ENCODE peak calls at places on chromosome 19, in four cellular contexts. I is K562, Y is GM12891, V is GM12878. T is an unnamed sample.
A peak's percentile ranks its signal among the peaks of the same experiment; 100 is the strongest.

GRCh38 chr19:45860359-45861259 is 2.3 kb downstream of the SYMPK start:
- DNase-seq in V (no peak), Y (no peak), I (no peak), T (no peak)

GRCh38 chr19:54454781-54455675 is 6.0 kb downstream of the LENG8 start:
- DNase-seq in Y (no peak), I (no peak), V (no peak), T (no peak)

GRCh38 chr19:383922-384800 is 24.8 kb downstream of the C2CD4C start:
- DNase-seq in I (peak; percentile 47), Y (no peak), V (peak; percentile 27), T (no peak)

GRCh38 chr19:16144216-16144581 is 714 bp downstream of the HSH2D start:
- DNase-seq in Y (no peak), V (no peak), I (no peak), T (no peak)

GRCh38 chr19:7355151-7355845 is 6.6 kb downstream of the ARHGEF18 start:
- DNase-seq in Y (no peak), I (no peak), V (no peak), T (no peak)

GRCh38 chr19:12792048-12792852 is 964 bp downstream of the JUNB start:
- DNase-seq in V (no peak), I (peak; percentile 87), Y (no peak), T (no peak)

GRCh38 chr19:16320987-16321386 is 3.6 kb upstream of the KLF2 start:
- DNase-seq in V (no peak), Y (no peak), I (no peak), T (no peak)

GRCh38 chr19:310781-311496 is 19.7 kb upstream of the PLPP2 start:
- DNase-seq in Y (no peak), V (no peak), I (no peak), T (no peak)

GRCh38 chr19:13781547-13781946 is 7.3 kb downstream of the C19orf53 start:
- DNase-seq in I (peak; percentile 76), V (no peak), Y (no peak), T (no peak)

GRCh38 chr19:13051581-13052165 is 51.0 kb downstream of the LYL1 start:
- DNase-seq in I (peak; percentile 84), V (no peak), Y (no peak), T (no peak)

GRCh38 chr19:42313096-42313839 is at the start of gene TMEM145:
- DNase-seq in Y (peak; percentile 82), V (no peak), I (peak; percentile 79), T (peak; percentile 69)

GRCh38 chr19:15453091-15453498 is 3.3 kb upstream of the WIZ start:
- DNase-seq in V (no peak), I (no peak), Y (no peak), T (no peak)

GRCh38 chr19:42363614-42364346 is 26.3 kb downstream of the CNFN start:
- DNase-seq in I (no peak), Y (peak; percentile 68), V (peak; percentile 30), T (no peak)

GRCh38 chr19:40190891-40191835 is at the start of gene MAP3K10:
- DNase-seq in V (peak; percentile 12), I (peak; percentile 85), Y (peak; percentile 90), T (peak; percentile 86)
- TF ChIP-seq POLR2A in V (peak; percentile 75), I (peak; percentile 44), Y (no peak), T (peak; percentile 60)

GRCh38 chr19:39165857-39166256 is 30.9 kb upstream of the NCCRP1 start:
- DNase-seq in Y (no peak), I (no peak), V (no peak), T (no peak)

GRCh38 chr19:39167461-39168257 is 29.1 kb upstream of the NCCRP1 start:
- DNase-seq in I (no peak), V (no peak), Y (no peak), T (no peak)

GRCh38 chr19:39168258-39169142 is 28.3 kb upstream of the NCCRP1 start:
- DNase-seq in V (no peak), I (no peak), Y (no peak), T (no peak)

GRCh38 chr19:39164289-39164688 is 32.5 kb upstream of the NCCRP1 start:
- DNase-seq in V (no peak), I (no peak), Y (no peak), T (no peak)

DNA sequence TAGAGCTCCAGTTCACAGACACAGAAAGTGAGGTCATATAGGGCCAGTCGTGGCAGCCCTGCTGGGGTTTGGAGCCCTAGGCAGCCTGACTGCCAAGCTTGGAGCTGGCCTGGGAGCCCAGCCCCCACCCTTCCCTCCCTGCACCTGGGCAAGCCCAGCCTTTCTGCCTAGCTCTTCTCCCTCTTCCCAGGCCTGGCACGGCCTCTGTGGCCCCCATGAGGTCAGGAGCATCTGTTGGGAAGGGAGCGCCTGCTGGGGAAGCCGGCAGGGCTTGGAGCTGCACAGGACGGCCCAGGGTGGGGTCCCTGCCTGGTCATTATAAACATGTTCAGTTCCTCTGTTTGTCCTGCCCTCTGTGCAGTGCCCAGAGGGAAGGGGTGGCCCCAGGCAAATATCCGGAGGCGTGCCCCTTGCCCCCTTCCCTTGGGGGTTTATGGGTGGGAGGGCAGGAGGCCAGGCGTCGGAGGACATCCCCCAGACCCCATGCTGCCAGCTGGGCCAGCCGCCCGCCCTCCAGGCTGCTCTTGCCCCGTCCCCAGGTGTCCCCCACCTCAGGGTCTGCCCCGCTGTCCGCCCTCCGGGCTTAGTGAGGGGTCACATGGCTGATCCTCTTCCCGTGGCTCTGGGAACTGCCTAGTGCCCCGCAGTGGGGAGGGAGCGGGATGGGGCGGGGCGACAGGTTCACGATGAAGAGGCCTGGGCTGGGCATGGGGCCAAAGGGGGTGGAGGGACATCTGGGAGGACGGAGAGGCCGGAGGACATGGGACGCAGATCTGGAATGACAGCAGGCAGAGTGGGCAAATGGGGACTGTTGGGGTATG is 30.0 kb upstream of the NCCRP1 start:
- DNase-seq in Y (no peak), I (peak; percentile 36), V (no peak), T (no peak)
- TF ChIP-seq TAF1 in Y (no peak), I (no peak), V (no peak), T (no peak)

GRCh38 chr19:10835089-10835753 is 791 bp downstream of the TMED1 start:
- DNase-seq in V (no peak), I (peak; percentile 47), Y (peak; percentile 99), T (peak; percentile 98)

GRCh38 chr19:10838377-10838776 is 2.4 kb upstream of the TMED1 start:
- DNase-seq in Y (no peak), I (no peak), V (no peak), T (no peak)

GRCh38 chr19:10836478-10837325 is 690 bp upstream of the TMED1 start:
- DNase-seq in V (no peak), Y (peak; percentile 77), I (peak; percentile 96), T (peak; percentile 78)

GRCh38 chr19:10832659-10833296 is 3.2 kb downstream of the TMED1 start:
- DNase-seq in I (no peak), Y (no peak), V (no peak), T (peak; percentile 13)

DNA sequence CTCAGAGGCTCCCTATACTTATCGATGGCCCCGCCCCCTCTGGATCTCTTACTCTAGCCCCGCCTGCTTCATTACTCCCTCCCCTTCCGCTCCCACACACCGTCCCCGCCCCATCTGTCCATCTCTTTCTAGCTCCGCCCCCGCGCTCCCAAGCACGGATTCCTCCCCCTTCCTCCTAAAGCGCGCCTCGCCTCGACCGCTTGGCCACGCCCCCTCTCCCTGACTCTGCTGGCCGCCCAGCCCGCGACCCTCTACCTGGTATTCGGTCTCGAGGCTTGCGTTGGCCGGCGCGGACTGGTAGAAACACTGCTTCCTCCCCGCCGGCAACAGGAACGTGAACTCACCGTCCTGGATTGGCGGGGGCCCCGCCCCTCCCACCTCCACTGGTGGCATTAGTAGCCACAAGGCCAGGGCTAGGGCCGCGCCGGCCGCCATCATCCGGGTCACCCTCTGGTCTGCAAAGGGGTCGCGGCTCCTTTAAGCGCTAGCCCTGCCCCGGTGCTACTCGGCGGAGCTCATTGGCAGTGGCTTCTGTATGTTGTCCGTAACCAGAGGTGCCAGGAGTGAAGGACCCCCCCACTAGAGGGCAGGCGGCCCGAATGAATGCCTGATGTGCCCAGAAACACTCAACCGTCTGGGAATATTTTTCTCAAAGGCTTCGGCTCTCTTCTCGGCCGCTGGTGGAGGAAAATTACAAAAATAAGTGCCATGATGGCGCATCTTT is at the start of gene TMED1:
- DNase-seq in I (peak; percentile 100), V (peak; percentile 91), Y (peak; percentile 95), T (peak; percentile 96)
- TF ChIP-seq POLR2A in I (peak; percentile 94), V (peak; percentile 86), Y (peak; percentile 32), T (peak; percentile 67)

DNA sequence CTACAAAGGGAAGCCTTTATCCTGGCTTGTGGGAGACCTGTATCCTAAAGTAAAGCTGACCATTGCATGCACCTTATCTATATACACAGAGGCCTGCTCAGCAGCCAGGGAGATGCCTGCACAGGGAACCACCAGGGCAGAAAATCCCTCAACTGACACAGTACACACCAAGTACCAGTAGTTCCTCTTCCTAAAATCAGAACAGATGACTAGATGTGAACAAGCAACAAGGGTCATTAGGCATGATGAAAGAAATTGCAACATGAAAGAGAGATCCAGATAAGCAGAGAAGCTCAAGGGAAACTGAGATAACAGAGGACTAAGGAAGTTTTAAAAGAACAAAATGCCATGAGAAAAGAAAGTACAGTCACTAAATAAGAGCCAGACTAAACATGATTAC is 39.7 kb upstream of the SLC7A9 start:
- DNase-seq in Y (no peak), V (no peak), I (peak; percentile 15), T (no peak)
- TF ChIP-seq TAF1 in Y (no peak), V (no peak), I (no peak), T (no peak)